ENCODE peak calls at places on chromosomes 1 and 21, in five cellular contexts. One of them, this sample, is unnamed.
A peak's percentile ranks its signal among the peaks of the same experiment; 100 is the strongest.

GRCh38 chr1:111725192-111725591 is 14.0 kb downstream of the INKA2 start:
- DNase-seq in C1 segment of cervical spinal cord: peak; percentile 27
- DNase-seq in GM10248: no peak
- DNase-seq in HTR-8/SVneo: no peak
- DNase-seq in tibial nerve: no peak
- DNase-seq in this sample: no peak

GRCh38 chr1:221543529-221544120 is 198.3 kb downstream of the DUSP10 start:
- DNase-seq in tibial nerve: no peak
- DNase-seq in C1 segment of cervical spinal cord: no peak
- DNase-seq in HTR-8/SVneo: peak; percentile 13
- DNase-seq in GM10248: peak; percentile 27
- DNase-seq in this sample: no peak

GRCh38 chr1:19495816-19496528 is 10.6 kb upstream of the CAPZB start:
- DNase-seq in tibial nerve: no peak
- DNase-seq in C1 segment of cervical spinal cord: no peak
- DNase-seq in GM10248: no peak
- DNase-seq in HTR-8/SVneo: no peak
- DNase-seq in this sample: no peak

GRCh38 chr1:46719689-46720088 is 775 bp upstream of the EFCAB14 start:
- DNase-seq in GM10248: no peak
- DNase-seq in C1 segment of cervical spinal cord: no peak
- DNase-seq in tibial nerve: no peak
- DNase-seq in HTR-8/SVneo: no peak
- DNase-seq in this sample: no peak

GRCh38 chr1:52697795-52698674 is at the start of gene COA7:
- DNase-seq in GM10248: peak; percentile 81
- DNase-seq in C1 segment of cervical spinal cord: peak; percentile 91
- DNase-seq in HTR-8/SVneo: peak; percentile 74
- DNase-seq in tibial nerve: peak; percentile 81
- DNase-seq in this sample: peak; percentile 61

GRCh38 chr1:41689596-41689995 is 205.1 kb upstream of the EDN2 start:
- DNase-seq in C1 segment of cervical spinal cord: peak; percentile 62
- DNase-seq in tibial nerve: no peak
- DNase-seq in HTR-8/SVneo: no peak
- DNase-seq in GM10248: no peak
- DNase-seq in this sample: no peak

GRCh38 chr1:223731076-223731770 is 18.9 kb downstream of the CAPN2 start:
- DNase-seq in HTR-8/SVneo: no peak
- DNase-seq in tibial nerve: peak; percentile 75
- DNase-seq in C1 segment of cervical spinal cord: peak; percentile 29
- DNase-seq in GM10248: no peak
- DNase-seq in this sample: no peak

GRCh38 chr1:83905315-83905907 is 93.5 kb downstream of the TTLL7 start:
- DNase-seq in C1 segment of cervical spinal cord: no peak
- DNase-seq in HTR-8/SVneo: no peak
- DNase-seq in GM10248: peak; percentile 8
- DNase-seq in tibial nerve: no peak
- DNase-seq in this sample: no peak

GRCh38 chr1:42002220-42002619 is 83.5 kb upstream of the HIVEP3 start:
- DNase-seq in GM10248: no peak
- DNase-seq in tibial nerve: no peak
- DNase-seq in HTR-8/SVneo: no peak
- DNase-seq in C1 segment of cervical spinal cord: no peak
- DNase-seq in this sample: no peak

GRCh38 chr21:45578811-45579381 is 36.7 kb upstream of the SLC19A1 start:
- DNase-seq in C1 segment of cervical spinal cord: no peak
- DNase-seq in GM10248: no peak
- DNase-seq in tibial nerve: no peak
- DNase-seq in HTR-8/SVneo: no peak
- DNase-seq in this sample: no peak

GRCh38 chr1:116666090-116666489 is 1.4 kb downstream of the IGSF3 start:
- DNase-seq in GM10248: no peak
- DNase-seq in C1 segment of cervical spinal cord: no peak
- DNase-seq in HTR-8/SVneo: no peak
- DNase-seq in tibial nerve: no peak
- DNase-seq in this sample: no peak

This sample was measured in NCI-H1048.